ENCODE peak calls at places on chromosomes 6 and 20, in four cellular contexts. I, M, Z and J are unnamed samples.

GRCh38 chr6:29753309-29753644 is 30.0 kb downstream of the HLA-F start:
- DNase-seq in M (no peak), Z (no peak), I (no peak), J (no peak)

GRCh38 chr20:52179331-52180166 is 12.0 kb downstream of the ZFP64 start:
- DNase-seq in Z (peak), I (no peak), M (peak), J (no peak)

GRCh38 chr6:169158750-169159149 is 94.9 kb downstream of the THBS2 start:
- DNase-seq in Z (no peak), I (no peak), M (no peak), J (no peak)

GRCh38 chr6:4549556-4550226 is 226.5 kb upstream of the CDYL start:
- DNase-seq in I (no peak), M (no peak), Z (no peak), J (no peak)

GRCh38 chr6:21902766-21903165 is 309.2 kb downstream of the SOX4 start:
- DNase-seq in M (no peak), Z (no peak), I (no peak), J (no peak)

GRCh38 chr20:17679786-17680127 is 2.3 kb downstream of the RRBP1 start:
- DNase-seq in I (no peak), Z (no peak), M (no peak), J (no peak)

GRCh38 chr6:3627501-3627900 is 124.0 kb downstream of the PXDC1 start:
- DNase-seq in M (no peak), I (no peak), Z (no peak), J (no peak)

GRCh38 chr6:7535498-7535897 is 6.0 kb upstream of the DSP start:
- DNase-seq in Z (no peak), M (no peak), I (no peak), J (no peak)

GRCh38 chr6:138609801-138610430 is 110.6 kb upstream of the NHSL1 start:
- DNase-seq in Z (no peak), M (no peak), I (no peak), J (no peak)

GRCh38 chr6:144989319-144990099 is 704.4 kb downstream of the UTRN start:
- DNase-seq in M (no peak), I (no peak), Z (no peak), J (no peak)

GRCh38 chr6:43669922-43670622 is 17.5 kb downstream of the MRPS18A start:
- DNase-seq in M (no peak), Z (no peak), I (peak), J (peak)

GRCh38 chr6:75449625-75450206 is 43.9 kb downstream of the FILIP1 start:
- DNase-seq in I (no peak), Z (no peak), M (no peak), J (no peak)

GRCh38 chr6:68634503-68635411 is at the start of gene ADGRB3:
- DNase-seq in I (peak), M (no peak), Z (peak), J (peak)

GRCh38 chr20:48797275-48797825 is 30.4 kb downstream of the PREX1 start:
- DNase-seq in I (no peak), M (no peak), Z (no peak), J (peak)

GRCh38 chr20:20201124-20201523 is 148.8 kb downstream of the CFAP61 start:
- DNase-seq in I (no peak), M (no peak), Z (no peak), J (peak)

GRCh38 chr6:19333936-19334335 is 503.2 kb upstream of the ID4 start:
- DNase-seq in M (no peak), Z (no peak), I (no peak), J (no peak)

GRCh38 chr20:54017846-54018245 is 52.5 kb downstream of the BCAS1 start:
- DNase-seq in M (peak), Z (peak), I (no peak), J (no peak)

GRCh38 chr6:1678966-1679690 is 69.4 kb downstream of the FOXC1 start:
- DNase-seq in Z (no peak), M (no peak), I (no peak), J (no peak)

GRCh38 chr6:27836080-27836782 is 76.0 kb downstream of the OR2B2 start:
- DNase-seq in I (no peak), Z (no peak), M (no peak), J (no peak)

GRCh38 chr6:101178748-101179147 is 214.8 kb upstream of the GRIK2 start:
- DNase-seq in I (no peak), Z (no peak), M (no peak), J (no peak)

GRCh38 chr20:3312940-3313656 is 74.1 kb upstream of the SLC4A11 start:
- DNase-seq in I (no peak), M (no peak), Z (no peak), J (peak)

GRCh38 chr20:44690781-44691423 is 24.3 kb upstream of the CCN5 start:
- DNase-seq in M (no peak), I (no peak), Z (no peak), J (no peak)

GRCh38 chr6:99348823-99349619 is 453 bp downstream of the FAXC start:
- DNase-seq in Z (no peak), I (no peak), M (no peak), J (no peak)

GRCh38 chr20:34222208-34222607 is 19.0 kb upstream of the ASIP start:
- DNase-seq in Z (no peak), I (no peak), M (no peak), J (peak)

GRCh38 chr6:5136856-5137255 is 51.7 kb downstream of the PPP1R3G start:
- DNase-seq in I (no peak), M (no peak), Z (no peak), J (no peak)

GRCh38 chr6:36443951-36444428 is 1.2 kb downstream of the KCTD20 start:
- DNase-seq in Z (peak), I (peak), M (no peak), J (peak)

GRCh38 chr20:35316086-35316485 is 23.9 kb upstream of the FAM83C start:
- DNase-seq in I (no peak), Z (no peak), M (no peak), J (no peak)

GRCh38 chr20:35312348-35312747 is 20.1 kb upstream of the FAM83C start:
- DNase-seq in Z (no peak), I (peak), M (peak), J (no peak)

GRCh38 chr20:35315199-35316020 is 23.2 kb upstream of the FAM83C start:
- DNase-seq in M (no peak), Z (no peak), I (no peak), J (peak)

GRCh38 chr20:35317416-35317815 is 25.2 kb upstream of the FAM83C start:
- DNase-seq in I (no peak), M (no peak), Z (no peak), J (no peak)

GRCh38 chr20:35314460-35315198 is 22.4 kb upstream of the FAM83C start:
- DNase-seq in I (no peak), Z (no peak), M (no peak), J (no peak)
- TF ChIP-seq SPI1 in I (no peak), Z (no peak), M (no peak), J (no peak)

GRCh38 chr6:118536478-118536877 is 11.6 kb upstream of the PLN start:
- DNase-seq in Z (no peak), M (no peak), I (peak), J (no peak)

GRCh38 chr6:118542184-118542952 is 5.7 kb upstream of the PLN start:
- DNase-seq in I (no peak), Z (no peak), M (no peak), J (no peak)

GRCh38 chr6:118535176-118535844 is 12.8 kb upstream of the PLN start:
- DNase-seq in Z (no peak), I (no peak), M (no peak), J (no peak)

DNA sequence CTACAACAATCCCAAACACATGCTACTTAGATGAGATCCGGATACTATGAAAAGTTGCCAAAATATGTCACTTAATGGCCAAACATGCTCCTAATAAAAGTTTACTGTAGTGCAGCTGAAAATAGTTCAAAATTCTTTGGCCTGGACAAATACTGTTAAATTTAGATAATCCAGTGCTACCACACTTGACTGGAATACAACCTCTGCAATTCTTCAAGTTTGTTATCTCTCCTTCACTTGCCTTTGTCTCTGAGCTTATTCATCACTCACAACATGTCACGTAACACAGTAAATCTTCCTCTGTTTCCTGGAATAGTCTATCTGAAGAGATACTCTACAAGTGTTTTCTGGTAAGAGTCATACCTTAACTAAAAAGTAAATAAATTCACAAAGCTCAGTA is 10.5 kb upstream of the PLN start:
- DNase-seq in Z (no peak), I (peak), M (no peak), J (no peak)
- TF ChIP-seq SPI1 in Z (no peak), I (no peak), M (no peak), J (no peak)

DNA sequence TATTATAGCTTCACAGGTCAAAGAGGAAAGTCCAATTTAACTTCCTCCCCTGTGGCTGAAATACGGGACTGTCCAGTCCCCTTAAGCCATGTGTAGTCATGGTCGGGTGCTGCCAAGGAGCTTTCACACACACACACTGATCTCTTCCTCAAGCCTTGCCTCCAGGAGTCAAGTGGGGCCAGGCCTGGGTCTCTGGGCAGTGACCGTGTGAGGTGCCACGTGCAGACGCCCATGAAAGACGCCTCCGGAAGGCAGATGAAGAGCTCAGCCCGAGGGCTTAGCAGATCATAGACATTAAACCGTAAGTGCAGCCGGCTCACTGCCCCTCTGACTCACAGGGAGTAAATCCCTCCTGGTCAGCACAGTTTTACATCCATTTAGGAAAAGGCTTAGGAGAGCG is 4.2 kb downstream of the GABRR2 start:
- DNase-seq in M (no peak), Z (no peak), I (no peak), J (no peak)
- TF ChIP-seq SPI1 in M (no peak), Z (no peak), I (no peak), J (no peak)

GRCh38 chr6:152272486-152272885 is 364.7 kb downstream of the SYNE1 start:
- DNase-seq in Z (no peak), M (no peak), I (no peak), J (no peak)
- TF ChIP-seq SPI1 in Z (no peak), M (no peak), I (no peak), J (no peak)

DNA sequence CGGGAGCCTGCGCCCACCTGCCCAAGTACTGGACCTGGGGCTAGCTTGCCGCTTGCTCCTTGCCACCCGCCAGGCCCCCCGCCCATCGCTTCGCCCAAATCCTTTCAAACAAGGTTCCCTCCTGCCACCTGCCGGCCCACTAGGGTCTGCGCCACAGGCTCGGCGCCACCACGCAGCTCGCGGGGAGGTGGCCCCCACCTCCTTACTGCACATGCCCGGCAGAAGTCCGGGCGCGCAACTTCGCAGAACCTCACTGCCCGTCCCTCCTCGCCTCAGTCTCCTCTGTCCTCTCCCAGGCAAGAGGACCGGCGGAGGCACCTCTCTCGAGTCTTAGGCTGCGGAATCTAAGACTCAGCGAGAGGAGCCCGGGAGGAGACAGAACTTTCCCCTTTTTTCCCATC is 11.2 kb downstream of the GNAS-AS1 start:
- DNase-seq in Z (no peak), M (no peak), I (peak), J (peak)
- TF ChIP-seq SPI1 in Z (no peak), M (no peak), I (no peak), J (no peak)

GRCh38 chr6:89921197-89921596 is 26.9 kb downstream of the GJA10 start:
- DNase-seq in M (no peak), I (no peak), Z (no peak), J (no peak)
- TF ChIP-seq SPI1 in M (no peak), I (no peak), Z (no peak), J (no peak)

DNA sequence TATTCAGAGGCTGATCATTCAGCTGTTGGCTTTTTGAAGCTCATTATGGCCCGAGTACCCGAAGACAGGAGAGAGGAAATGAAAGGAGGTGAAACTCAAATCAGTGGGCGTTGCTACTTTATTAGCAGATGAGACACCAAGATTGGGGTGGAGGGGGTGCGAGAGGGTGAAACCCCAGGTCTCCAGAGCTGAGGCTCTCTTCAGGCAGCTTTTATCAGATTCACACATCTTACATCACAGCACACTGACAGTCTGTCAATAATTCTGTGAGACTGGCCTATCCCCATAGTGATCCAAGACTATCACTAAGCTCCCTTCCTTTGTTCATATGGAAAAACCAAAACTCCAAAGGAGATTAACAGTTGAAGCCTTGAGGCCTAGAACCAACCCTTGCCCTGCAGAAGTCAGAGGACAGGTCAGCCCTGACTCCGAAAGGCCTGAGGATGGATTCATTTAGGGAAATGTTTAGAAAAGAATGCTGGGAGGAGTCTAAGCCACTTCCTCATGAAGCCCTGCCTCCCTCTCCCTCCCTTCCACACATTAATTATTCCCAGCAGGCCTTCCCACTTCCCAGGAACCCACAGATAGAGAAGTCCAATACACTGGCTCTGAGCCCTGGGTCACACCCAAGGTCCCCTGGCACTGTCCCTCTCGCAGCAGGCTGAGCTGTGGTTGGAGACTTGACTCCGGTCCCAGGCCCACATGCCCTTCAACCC is 23.2 kb downstream of the TRERF1 start:
- DNase-seq in I (no peak), M (no peak), Z (peak), J (no peak)
- TF ChIP-seq SPI1 in I (peak), M (peak), Z (peak), J (peak)

GRCh38 chr20:14235355-14235754 is 102.1 kb downstream of the FLRT3 start:
- DNase-seq in I (no peak), M (no peak), Z (no peak), J (no peak)

GRCh38 chr20:14232650-14233049 is 104.8 kb downstream of the FLRT3 start:
- DNase-seq in I (no peak), Z (no peak), M (peak), J (no peak)

GRCh38 chr20:14234666-14235295 is 102.6 kb downstream of the FLRT3 start:
- DNase-seq in Z (no peak), I (no peak), M (no peak), J (no peak)
- TF ChIP-seq SPI1 in Z (no peak), I (no peak), M (no peak), J (no peak)